ENCODE peak calls at places on chromosomes 11 and 22, in eight cellular contexts. One of them, this sample, is unnamed.

GRCh38 chr11:76806608-76807205 is 23.6 kb downstream of the TSKU start:
- ATAC-seq in natural killer cell: no peak
- ATAC-seq in body of pancreas: no peak
- ATAC-seq in RWPE2: no peak
- ATAC-seq in central memory CD8-positive, alpha-beta T cell: no peak
- ATAC-seq in memory B cell: no peak
- ATAC-seq in left cardiac atrium: no peak
- ATAC-seq in heart left ventricle: no peak
- ATAC-seq in this sample: no peak

GRCh38 chr22:25494774-25495173 is 69.7 kb upstream of the GRK3 start:
- ATAC-seq in central memory CD8-positive, alpha-beta T cell: no peak
- ATAC-seq in heart left ventricle: no peak
- ATAC-seq in RWPE2: no peak
- ATAC-seq in left cardiac atrium: no peak
- ATAC-seq in natural killer cell: no peak
- ATAC-seq in body of pancreas: no peak
- ATAC-seq in memory B cell: peak
- ATAC-seq in this sample: peak

GRCh38 chr11:11243258-11243789 is 109.7 kb downstream of the CSNK2A3 start:
- ATAC-seq in memory B cell: peak
- ATAC-seq in natural killer cell: no peak
- ATAC-seq in heart left ventricle: peak
- ATAC-seq in RWPE2: no peak
- ATAC-seq in left cardiac atrium: peak
- ATAC-seq in body of pancreas: peak
- ATAC-seq in central memory CD8-positive, alpha-beta T cell: peak
- ATAC-seq in this sample: no peak

GRCh38 chr22:19184276-19184997 is 5.9 kb upstream of the SLC25A1 start:
- ATAC-seq in heart left ventricle: no peak
- ATAC-seq in body of pancreas: no peak
- ATAC-seq in left cardiac atrium: no peak
- ATAC-seq in central memory CD8-positive, alpha-beta T cell: no peak
- ATAC-seq in memory B cell: no peak
- ATAC-seq in RWPE2: no peak
- ATAC-seq in natural killer cell: no peak
- ATAC-seq in this sample: no peak

GRCh38 chr11:64729851-64730382 is 6.9 kb upstream of the NRXN2 start:
- ATAC-seq in natural killer cell: no peak
- ATAC-seq in body of pancreas: peak
- ATAC-seq in left cardiac atrium: no peak
- ATAC-seq in heart left ventricle: peak
- ATAC-seq in memory B cell: no peak
- ATAC-seq in central memory CD8-positive, alpha-beta T cell: no peak
- ATAC-seq in RWPE2: peak
- ATAC-seq in this sample: peak

GRCh38 chr11:64415996-64416728 is 57.2 kb downstream of the RPS6KA4 start:
- ATAC-seq in left cardiac atrium: no peak
- ATAC-seq in RWPE2: no peak
- ATAC-seq in memory B cell: peak
- ATAC-seq in natural killer cell: no peak
- ATAC-seq in body of pancreas: no peak
- ATAC-seq in central memory CD8-positive, alpha-beta T cell: no peak
- ATAC-seq in heart left ventricle: no peak
- ATAC-seq in this sample: no peak

GRCh38 chr11:26712497-26712896 is 9.4 kb downstream of the SLC5A12 start:
- ATAC-seq in body of pancreas: no peak
- ATAC-seq in central memory CD8-positive, alpha-beta T cell: no peak
- ATAC-seq in memory B cell: no peak
- ATAC-seq in RWPE2: no peak
- ATAC-seq in heart left ventricle: no peak
- ATAC-seq in natural killer cell: no peak
- ATAC-seq in left cardiac atrium: no peak
- ATAC-seq in this sample: no peak

GRCh38 chr22:26553056-26553752 is 36.7 kb downstream of the TPST2 start:
- ATAC-seq in body of pancreas: peak
- ATAC-seq in memory B cell: no peak
- ATAC-seq in heart left ventricle: no peak
- ATAC-seq in left cardiac atrium: no peak
- ATAC-seq in natural killer cell: peak
- ATAC-seq in central memory CD8-positive, alpha-beta T cell: no peak
- ATAC-seq in RWPE2: peak
- ATAC-seq in this sample: peak

GRCh38 chr22:26410398-26410797 is 18.7 kb upstream of the ASPHD2 start:
- ATAC-seq in RWPE2: no peak
- ATAC-seq in left cardiac atrium: no peak
- ATAC-seq in memory B cell: no peak
- ATAC-seq in heart left ventricle: no peak
- ATAC-seq in natural killer cell: no peak
- ATAC-seq in central memory CD8-positive, alpha-beta T cell: no peak
- ATAC-seq in body of pancreas: no peak
- ATAC-seq in this sample: no peak

GRCh38 chr22:30920407-30920806 is 48.2 kb downstream of the MORC2 start:
- ATAC-seq in heart left ventricle: peak
- ATAC-seq in body of pancreas: peak
- ATAC-seq in left cardiac atrium: peak
- ATAC-seq in memory B cell: peak
- ATAC-seq in central memory CD8-positive, alpha-beta T cell: peak
- ATAC-seq in natural killer cell: peak
- ATAC-seq in RWPE2: peak
- ATAC-seq in this sample: peak

GRCh38 chr11:64762277-64762915 is 2.6 kb upstream of the PYGM start:
- ATAC-seq in memory B cell: peak
- ATAC-seq in central memory CD8-positive, alpha-beta T cell: no peak
- ATAC-seq in body of pancreas: no peak
- ATAC-seq in RWPE2: peak
- ATAC-seq in heart left ventricle: no peak
- ATAC-seq in left cardiac atrium: no peak
- ATAC-seq in natural killer cell: peak
- ATAC-seq in this sample: peak

GRCh38 chr11:46445887-46446286 is 54.3 kb upstream of the CHRM4 start:
- ATAC-seq in central memory CD8-positive, alpha-beta T cell: no peak
- ATAC-seq in left cardiac atrium: no peak
- ATAC-seq in heart left ventricle: no peak
- ATAC-seq in body of pancreas: no peak
- ATAC-seq in natural killer cell: no peak
- ATAC-seq in memory B cell: no peak
- ATAC-seq in RWPE2: no peak
- ATAC-seq in this sample: no peak

GRCh38 chr11:9125185-9125886 is 33.9 kb upstream of the SCUBE2 start:
- ATAC-seq in memory B cell: no peak
- ATAC-seq in central memory CD8-positive, alpha-beta T cell: no peak
- ATAC-seq in body of pancreas: no peak
- ATAC-seq in left cardiac atrium: no peak
- ATAC-seq in heart left ventricle: no peak
- ATAC-seq in RWPE2: no peak
- ATAC-seq in natural killer cell: no peak
- ATAC-seq in this sample: no peak

GRCh38 chr22:39152511-39153219 is at the start of gene CBX7:
- ATAC-seq in body of pancreas: peak
- ATAC-seq in RWPE2: peak
- ATAC-seq in heart left ventricle: peak
- ATAC-seq in natural killer cell: peak
- ATAC-seq in memory B cell: peak
- ATAC-seq in left cardiac atrium: peak
- ATAC-seq in central memory CD8-positive, alpha-beta T cell: peak
- ATAC-seq in this sample: peak

This sample was measured in esophagus mucosa.